ENCODE peak calls at places on chromosomes 3 and 15, in nine cellular contexts. M is tibial artery, U is A673, K is right atrium auricular region, E is progenitor cell of endocrine pancreas, H is Peyer's patch, X is endodermal cell, B is HFF-Myc, Q is OCI-LY7. G is an unnamed sample.

GRCh38 chr3:65561617-65562016 is 477.1 kb downstream of the MAGI1 start:
- DNase-seq in M (no peak), U (no peak), K (no peak), E (no peak), H (no peak), X (no peak), B (no peak), Q (no peak), G (no peak)

GRCh38 chr3:64331605-64332004 is 106.3 kb upstream of the PRICKLE2 start:
- DNase-seq in M (no peak), U (no peak), K (no peak), E (no peak), H (no peak), X (no peak), B (no peak), Q (no peak), G (no peak)

GRCh38 chr15:64683378-64683777 is 92.0 kb downstream of the RBPMS2 start:
- DNase-seq in M (no peak), U (no peak), K (no peak), E (no peak), H (no peak), X (no peak), B (no peak), Q (no peak), G (peak; percentile 48)

GRCh38 chr3:156135921-156136655 is 15.7 kb downstream of the KCNAB1 start:
- DNase-seq in M (no peak), U (peak; percentile 48), K (no peak), E (no peak), H (no peak), X (no peak), B (no peak), Q (no peak), G (peak; percentile 7)

GRCh38 chr15:78461171-78461881 is 23.3 kb downstream of the IREB2 start:
- DNase-seq in M (no peak), U (no peak), K (no peak), E (no peak), H (no peak), X (peak; percentile 63), B (no peak), Q (no peak), G (peak; percentile 11)

GRCh38 chr3:68876112-68876713 is 56.1 kb downstream of the TAFA4 start:
- DNase-seq in M (no peak), U (peak; percentile 51), K (no peak), E (no peak), H (no peak), X (no peak), B (peak; percentile 61), Q (peak; percentile 66), G (peak; percentile 83)

GRCh38 chr15:78840661-78841060 is 29.4 kb upstream of the ADAMTS7 start:
- DNase-seq in M (peak; percentile 46), U (peak; percentile 40), K (no peak), E (no peak), H (no peak), X (no peak), B (no peak), Q (peak; percentile 51), G (no peak)

GRCh38 chr3:153744884-153745283 is 376.3 kb upstream of the ARHGEF26 start:
- DNase-seq in M (no peak), U (no peak), K (no peak), E (no peak), H (no peak), X (no peak), B (no peak), Q (no peak), G (no peak)

GRCh38 chr3:44238889-44239288 is 2.8 kb upstream of the TOPAZ1 start:
- DNase-seq in M (no peak), U (no peak), K (no peak), E (no peak), H (no peak), X (no peak), B (no peak), Q (no peak), G (no peak)

GRCh38 chr3:138336454-138336853 is 6.8 kb upstream of the NME9 start:
- DNase-seq in M (no peak), U (no peak), K (no peak), E (no peak), H (no peak), X (peak; percentile 49), B (no peak), Q (no peak), G (no peak)

GRCh38 chr3:6099458-6100137 is 761.3 kb upstream of the GRM7 start:
- DNase-seq in M (no peak), U (no peak), K (no peak), E (no peak), H (no peak), X (no peak), B (no peak), Q (no peak), G (no peak)

GRCh38 chr15:61819386-61819785 is 240.9 kb downstream of the VPS13C start:
- DNase-seq in M (no peak), U (no peak), K (no peak), E (no peak), H (no peak), X (no peak), B (no peak), Q (no peak), G (no peak)

GRCh38 chr3:172244011-172244410 is 204.2 kb downstream of the GHSR start:
- DNase-seq in M (no peak), U (no peak), K (no peak), E (no peak), H (no peak), X (no peak), B (no peak), Q (no peak), G (peak; percentile 51)

GRCh38 chr15:47603026-47603425 is 114.3 kb upstream of the SEMA6D start:
- DNase-seq in M (no peak), U (no peak), K (no peak), E (no peak), H (no peak), X (no peak), B (no peak), Q (no peak), G (no peak)

GRCh38 chr3:27488821-27489220 is 4.6 kb upstream of the SLC4A7 start:
- DNase-seq in M (no peak), U (no peak), K (no peak), E (no peak), H (no peak), X (no peak), B (no peak), Q (no peak), G (no peak)

GRCh38 chr3:185420762-185421161 is 57.8 kb downstream of the MAP3K13 start:
- DNase-seq in M (no peak), U (peak; percentile 39), K (no peak), E (no peak), H (no peak), X (no peak), B (no peak), Q (no peak), G (peak; percentile 49)

GRCh38 chr3:123870033-123870432 is 14.1 kb downstream of the MYLK start:
- DNase-seq in M (no peak), U (no peak), K (no peak), E (no peak), H (no peak), X (no peak), B (no peak), Q (no peak), G (no peak)

GRCh38 chr3:161197855-161198836 is 23.0 kb upstream of the NMD3 start:
- DNase-seq in M (no peak), U (no peak), K (no peak), E (no peak), H (no peak), X (no peak), B (no peak), Q (no peak), G (no peak)

GRCh38 chr3:4350789-4351163 is 47.6 kb downstream of the SETMAR start:
- DNase-seq in M (no peak), U (peak; percentile 68), K (no peak), E (no peak), H (peak; percentile 38), X (no peak), B (peak; percentile 45), Q (peak; percentile 72), G (peak; percentile 91)

GRCh38 chr15:52220896-52221660 is 29.9 kb upstream of the GNB5 start:
- DNase-seq in M (no peak), U (no peak), K (no peak), E (no peak), H (no peak), X (no peak), B (no peak), Q (peak; percentile 79), G (no peak)

GRCh38 chr3:143252931-143253330 is 133.4 kb downstream of the CHST2 start:
- DNase-seq in M (no peak), U (no peak), K (no peak), E (no peak), H (no peak), X (no peak), B (no peak), Q (no peak), G (no peak)

GRCh38 chr3:84136425-84136824 is 822.4 kb upstream of the CADM2 start:
- DNase-seq in M (no peak), U (peak; percentile 28), K (no peak), E (no peak), H (no peak), X (no peak), B (no peak), Q (no peak), G (no peak)
- TF ChIP-seq CTCF in M (no peak), U (peak; percentile 35), K (no peak), E (peak; percentile 34), H (no peak), X (peak; percentile 66), B (no peak), Q (no peak), G (no peak)

DNA sequence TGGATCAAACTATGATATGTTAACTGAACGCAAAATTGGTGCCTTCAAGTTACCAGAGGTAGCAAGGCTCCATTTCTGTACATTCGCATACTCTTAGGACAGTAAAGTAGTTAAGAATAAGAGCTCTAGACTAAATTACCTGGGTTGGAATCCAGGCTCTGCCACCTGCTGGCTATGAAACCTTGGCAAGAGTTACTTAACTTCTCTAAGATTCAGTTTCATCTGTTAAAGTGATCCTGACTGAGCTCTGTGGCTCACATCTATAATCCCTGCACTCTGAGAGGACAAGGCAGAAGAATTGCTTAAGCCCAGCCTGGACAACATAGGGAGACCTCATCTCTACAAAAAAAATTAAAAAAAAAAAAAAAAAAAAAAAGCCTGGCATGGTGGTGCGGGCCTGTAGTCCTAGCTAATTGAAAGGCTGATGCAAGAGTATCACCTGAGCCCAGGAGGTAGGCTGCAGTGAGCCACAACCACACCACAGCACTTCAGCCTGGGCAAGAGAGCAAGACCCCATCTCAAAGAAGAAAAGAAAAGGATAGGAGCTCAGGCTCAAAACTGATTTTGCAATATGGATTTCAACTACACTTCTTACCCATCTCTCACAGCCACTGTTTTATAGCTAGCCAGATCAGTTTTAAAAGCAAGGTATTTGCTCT is 21.3 kb downstream of the GSK3B start:
- DNase-seq in M (no peak), U (no peak), K (no peak), E (no peak), H (no peak), X (no peak), B (no peak), Q (no peak), G (no peak)
- TF ChIP-seq CTCF in M (no peak), U (no peak), K (no peak), E (no peak), H (no peak), X (peak; percentile 46), B (no peak), Q (peak; percentile 48), G (no peak)

GRCh38 chr3:109597438-109597837 is 260.1 kb upstream of the DPPA4 start:
- DNase-seq in M (no peak), U (no peak), K (no peak), E (no peak), H (no peak), X (no peak), B (no peak), Q (no peak), G (no peak)
- TF ChIP-seq CTCF in M (no peak), U (no peak), K (no peak), E (no peak), H (no peak), X (no peak), B (no peak), Q (no peak), G (no peak)

GRCh38 chr3:165075695-165076094 is 2.6 kb downstream of the SI start:
- DNase-seq in M (no peak), U (no peak), K (no peak), E (no peak), H (no peak), X (no peak), B (no peak), Q (no peak), G (no peak)
- TF ChIP-seq CTCF in M (no peak), U (no peak), K (no peak), E (no peak), H (no peak), X (peak; percentile 41), B (no peak), Q (no peak), G (no peak)

G was measured in fibroblast of pulmonary artery.